ENCODE peak calls at places on chromosomes 5 and 9, in nine cellular contexts. D is cardiac fibroblast; Q is progenitor cell of endocrine pancreas; I is BE2C; H is activated CD4-positive, CD25-positive, alpha-beta regulatory T cell treated with anti-CD3 and anti-CD28 coated beads, Interleukin-2, amount 50 U/mL, for 72 hours; W is fibroblast of pulmonary artery; Z is heart right ventricle; F is T-helper 17 cell; G is iPS-NIHi11. A is an unnamed sample.

GRCh38 chr5:78631931-78632330 is 16.6 kb downstream of the LHFPL2 start:
- DNase-seq in D (no peak), Q (no peak), I (no peak), H (no peak), W (no peak), Z (no peak), F (no peak), G (no peak), A (no peak)

GRCh38 chr5:163773181-163773580 is 267.8 kb downstream of the MAT2B start:
- DNase-seq in D (no peak), Q (no peak), I (no peak), H (no peak), W (no peak), Z (no peak), F (no peak), G (no peak), A (no peak)

GRCh38 chr9:83106272-83106671 is 43.3 kb upstream of the RASEF start:
- DNase-seq in D (no peak), Q (no peak), I (peak; percentile 27), H (no peak), W (no peak), Z (no peak), F (no peak), G (no peak), A (no peak)

GRCh38 chr9:126915281-126915816 is 767 bp downstream of the RALGPS1 start:
- DNase-seq in D (no peak), Q (peak; percentile 82), I (no peak), H (no peak), W (no peak), Z (peak; percentile 37), F (peak; percentile 64), G (peak; percentile 92), A (no peak)

GRCh38 chr9:97744710-97745708 is 47.9 kb upstream of the XPA start:
- DNase-seq in D (no peak), Q (no peak), I (no peak), H (no peak), W (no peak), Z (no peak), F (no peak), G (peak; percentile 84), A (no peak)

GRCh38 chr5:172095368-172095960 is 89.0 kb upstream of the FBXW11 start:
- DNase-seq in D (no peak), Q (no peak), I (no peak), H (no peak), W (no peak), Z (no peak), F (no peak), G (peak; percentile 64), A (no peak)

GRCh38 chr5:34517249-34517648 is 138.9 kb upstream of the RAI14 start:
- DNase-seq in D (peak; percentile 70), Q (no peak), I (no peak), H (no peak), W (peak; percentile 46), Z (no peak), F (no peak), G (no peak), A (peak; percentile 43)

GRCh38 chr9:34612788-34613390 is 992 bp upstream of the RPP25L start:
- DNase-seq in D (peak; percentile 79), Q (peak; percentile 64), I (peak; percentile 86), H (peak; percentile 72), W (peak; percentile 77), Z (peak; percentile 71), F (peak; percentile 55), G (peak; percentile 83), A (peak; percentile 82)

GRCh38 chr9:124135813-124136365 is 121.9 kb upstream of the NEK6 start:
- DNase-seq in D (no peak), Q (no peak), I (no peak), H (no peak), W (no peak), Z (no peak), F (no peak), G (no peak), A (no peak)

GRCh38 chr5:963673-964531 is 44.7 kb upstream of the NKD2 start:
- DNase-seq in D (peak; percentile 69), Q (no peak), I (peak; percentile 80), H (peak; percentile 51), W (peak; percentile 98), Z (peak; percentile 44), F (no peak), G (peak; percentile 3), A (no peak)

GRCh38 chr5:150740992-150741391 is 17.8 kb downstream of the DCTN4 start:
- DNase-seq in D (no peak), Q (no peak), I (no peak), H (no peak), W (no peak), Z (no peak), F (no peak), G (no peak), A (no peak)

GRCh38 chr9:121949766-121950165 is 143.3 kb downstream of the TTLL11 start:
- DNase-seq in D (no peak), Q (no peak), I (no peak), H (no peak), W (no peak), Z (no peak), F (no peak), G (no peak), A (no peak)

GRCh38 chr9:89617978-89618377 is 13.2 kb downstream of the GADD45G start:
- DNase-seq in D (no peak), Q (no peak), I (no peak), H (no peak), W (no peak), Z (no peak), F (no peak), G (no peak), A (no peak)

GRCh38 chr5:181261320-181262085 is 560 bp upstream of the TRIM52 start:
- DNase-seq in D (peak; percentile 78), Q (peak; percentile 43), I (peak; percentile 82), H (peak; percentile 80), W (peak; percentile 62), Z (peak; percentile 71), F (peak; percentile 69), G (peak; percentile 53), A (peak; percentile 77)

GRCh38 chr9:136259517-136259813 is 13.9 kb upstream of the QSOX2 start:
- DNase-seq in D (no peak), Q (no peak), I (peak; percentile 74), H (no peak), W (no peak), Z (no peak), F (no peak), G (no peak), A (no peak)

GRCh38 chr9:134835455-134835854 is 45.2 kb upstream of the FCN2 start:
- DNase-seq in D (no peak), Q (no peak), I (no peak), H (no peak), W (no peak), Z (peak; percentile 52), F (no peak), G (no peak), A (no peak)

GRCh38 chr5:164741376-164741775 is 1236.0 kb downstream of the MAT2B start:
- DNase-seq in D (no peak), Q (no peak), I (no peak), H (no peak), W (no peak), Z (no peak), F (no peak), G (no peak), A (no peak)

GRCh38 chr9:135332979-135333748 is 146.4 kb upstream of the PPP1R26 start:
- DNase-seq in D (no peak), Q (no peak), I (peak; percentile 3), H (peak; percentile 2), W (no peak), Z (no peak), F (no peak), G (no peak), A (no peak)

GRCh38 chr5:151107738-151108520 is 27.1 kb upstream of the TNIP1 start:
- DNase-seq in D (peak; percentile 39), Q (no peak), I (no peak), H (no peak), W (peak; percentile 50), Z (no peak), F (no peak), G (no peak), A (peak; percentile 80)

GRCh38 chr9:81499021-81499454 is 190.3 kb downstream of the TLE1 start:
- DNase-seq in D (peak; percentile 78), Q (no peak), I (no peak), H (no peak), W (peak; percentile 78), Z (no peak), F (no peak), G (no peak), A (peak; percentile 39)

GRCh38 chr5:139090566-139090965 is 107.6 kb downstream of the SIL1 start:
- DNase-seq in D (no peak), Q (no peak), I (no peak), H (no peak), W (no peak), Z (no peak), F (no peak), G (no peak), A (no peak)

GRCh38 chr5:169803077-169803981 is 166.3 kb downstream of the DOCK2 start:
- DNase-seq in D (peak; percentile 99), Q (no peak), I (peak; percentile 33), H (no peak), W (peak; percentile 99), Z (peak; percentile 23), F (no peak), G (no peak), A (peak; percentile 37)

GRCh38 chr9:82132024-82132423 is 143.5 kb downstream of the SPATA31D1 start:
- DNase-seq in D (no peak), Q (no peak), I (no peak), H (no peak), W (no peak), Z (no peak), F (no peak), G (no peak), A (no peak)

GRCh38 chr9:121445986-121446385 is 53.7 kb downstream of the GGTA1 start:
- DNase-seq in D (no peak), Q (no peak), I (no peak), H (no peak), W (no peak), Z (no peak), F (no peak), G (no peak), A (no peak)

GRCh38 chr9:74865177-74865576 is 22.5 kb downstream of the TRPM6 start:
- DNase-seq in D (no peak), Q (no peak), I (no peak), H (no peak), W (no peak), Z (no peak), F (no peak), G (no peak), A (no peak)

A was measured in lung microvascular endothelial cell.